ENCODE peak calls at places on chromosomes 2 and 18, in seven cellular contexts. P, E, G, H, N, D and T are unnamed samples.

GRCh38 chr2:228875152-228875875 is 395.8 kb downstream of the PID1 start:
- DNase-seq in P (no peak), G (no peak), E (no peak), H (no peak), N (no peak), D (peak), T (no peak)

GRCh38 chr2:104050632-104051242 is 803.2 kb upstream of the POU3F3 start:
- DNase-seq in P (no peak), H (no peak), N (no peak), G (no peak), E (no peak), D (no peak), T (no peak)

GRCh38 chr2:62685986-62686625 is 19.4 kb upstream of the EHBP1 start:
- DNase-seq in G (no peak), E (no peak), H (no peak), N (no peak), P (no peak), D (no peak), T (peak)

GRCh38 chr2:11746807-11747459 is 501 bp downstream of the LPIN1 start:
- DNase-seq in N (peak), D (no peak), G (no peak), E (no peak), H (no peak), P (peak), T (peak)

GRCh38 chr2:50614056-50614455 is 417.9 kb downstream of the NRXN1 start:
- DNase-seq in P (no peak), D (no peak), N (no peak), G (no peak), E (no peak), H (no peak), T (no peak)

GRCh38 chr2:44549099-44549471 is 187.3 kb downstream of the CAMKMT start:
- DNase-seq in E (no peak), N (no peak), P (no peak), D (no peak), H (no peak), G (no peak), T (no peak)

GRCh38 chr2:161075701-161076100 is 84.5 kb upstream of the TANK start:
- DNase-seq in G (no peak), N (no peak), E (peak), P (no peak), D (no peak), H (no peak), T (no peak)

GRCh38 chr2:236454076-236454475 is 115.5 kb upstream of the ACKR3 start:
- DNase-seq in P (no peak), H (no peak), E (no peak), N (no peak), G (no peak), D (no peak), T (no peak)

GRCh38 chr2:166867874-166868514 is 20.3 kb upstream of the XIRP2 start:
- DNase-seq in H (no peak), E (no peak), D (no peak), P (no peak), N (no peak), G (no peak), T (no peak)

GRCh38 chr2:185227391-185227790 is 511.2 kb upstream of the FSIP2 start:
- DNase-seq in G (no peak), H (no peak), N (no peak), E (no peak), D (no peak), P (no peak), T (no peak)

GRCh38 chr2:190497428-190497827 is 37.1 kb downstream of the NEMP2 start:
- DNase-seq in N (no peak), G (no peak), D (no peak), P (no peak), E (peak), H (no peak), T (no peak)

GRCh38 chr2:237561221-237561620 is 5.2 kb upstream of the PRLH start:
- DNase-seq in P (no peak), D (no peak), N (no peak), G (no peak), E (no peak), H (no peak), T (no peak)

GRCh38 chr2:168132389-168132788 is 115.0 kb downstream of the STK39 start:
- DNase-seq in P (no peak), G (no peak), E (no peak), N (no peak), D (no peak), H (no peak), T (no peak)

GRCh38 chr2:100416397-100416938 is 1.0 kb downstream of the CHST10 start:
- DNase-seq in H (no peak), G (no peak), N (no peak), P (no peak), D (no peak), E (no peak), T (peak)

GRCh38 chr18:65206551-65207260 is 544.1 kb upstream of the CDH7 start:
- DNase-seq in D (no peak), H (no peak), P (no peak), G (no peak), N (no peak), E (no peak), T (peak)

GRCh38 chr18:63823516-63824219 is 48.5 kb downstream of the SERPINB7 start:
- DNase-seq in G (peak), H (peak), D (no peak), P (no peak), N (peak), E (no peak), T (peak)

GRCh38 chr2:47437287-47437686 is 34.3 kb downstream of the MSH2 start:
- DNase-seq in E (no peak), N (no peak), G (no peak), H (no peak), P (no peak), D (no peak), T (no peak)

GRCh38 chr2:95004702-95005101 is 20.8 kb upstream of the MAL start:
- DNase-seq in D (no peak), N (no peak), H (no peak), E (no peak), P (no peak), G (no peak), T (no peak)
- H3K9ac ChIP-seq in D (no peak), N (no peak), H (no peak), E (no peak), P (no peak), G (no peak), T (no peak)

GRCh38 chr2:241217320-241218031 is 29.0 kb downstream of the ANO7 start:
- DNase-seq in N (peak), H (no peak), G (peak), D (no peak), P (peak), E (peak), T (no peak)
- H3K9ac ChIP-seq in N (peak), H (no peak), G (peak), D (no peak), P (no peak), E (peak), T (no peak)

GRCh38 chr18:34928068-34928753 is 113.0 kb upstream of the MAPRE2 start:
- DNase-seq in G (no peak), H (no peak), D (no peak), P (no peak), E (no peak), N (no peak), T (no peak)
- H3K9ac ChIP-seq in G (no peak), H (no peak), D (no peak), P (no peak), E (no peak), N (no peak), T (no peak)

GRCh38 chr2:21104030-21104660 is 19.6 kb upstream of the TDRD15 start:
- DNase-seq in P (no peak), N (no peak), E (no peak), H (no peak), G (no peak), D (no peak), T (no peak)
- H3K9ac ChIP-seq in P (no peak), N (no peak), E (no peak), H (no peak), G (no peak), D (no peak), T (no peak)

DNA sequence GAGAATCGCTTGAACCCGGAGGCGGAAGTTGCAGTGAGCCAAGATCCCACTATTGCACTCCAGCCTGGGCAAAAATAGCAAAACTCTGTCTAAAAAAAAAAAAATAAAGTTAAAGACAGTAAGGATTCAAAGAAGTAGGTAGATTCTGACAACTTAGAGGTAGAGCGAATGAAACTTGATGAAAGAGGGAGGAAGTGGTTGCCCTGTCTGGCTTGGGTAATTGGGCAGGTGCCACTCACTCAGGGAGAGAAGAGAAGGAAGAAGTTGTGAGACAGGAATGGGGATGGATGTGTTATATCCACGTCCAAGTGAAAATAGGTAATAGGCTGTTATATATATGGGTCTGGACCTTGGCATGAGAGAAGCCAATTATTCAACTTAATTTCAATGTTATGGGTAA is 26.3 kb downstream of the NDC80 start:
- DNase-seq in H (no peak), E (no peak), N (no peak), G (no peak), P (no peak), D (no peak), T (no peak)
- H3K9ac ChIP-seq in H (no peak), E (no peak), N (no peak), G (no peak), P (no peak), D (no peak), T (no peak)

DNA sequence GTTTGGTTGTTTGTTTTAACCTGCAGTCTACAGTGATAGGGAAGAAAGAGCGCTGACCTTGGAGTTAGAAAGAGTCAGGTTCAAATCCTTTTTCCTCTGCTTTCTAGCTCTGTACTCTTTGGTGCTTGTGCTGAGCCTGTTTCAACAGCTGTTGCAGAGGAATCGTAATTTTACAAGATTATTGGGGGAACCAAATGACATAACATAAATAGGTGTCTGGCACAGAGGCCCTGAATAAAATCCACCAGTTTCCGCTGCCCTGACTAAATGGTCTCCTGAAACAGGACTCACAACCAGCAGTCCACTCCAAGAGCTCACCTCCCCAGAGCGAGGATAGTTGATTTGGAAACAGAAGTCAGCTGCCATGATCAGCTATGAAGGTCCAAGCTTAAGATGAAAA is 125.0 kb upstream of the CDC42EP3 start:
- DNase-seq in E (no peak), D (no peak), G (no peak), H (no peak), N (no peak), P (no peak), T (no peak)
- H3K9ac ChIP-seq in E (no peak), D (no peak), G (no peak), H (no peak), N (no peak), P (no peak), T (no peak)

GRCh38 chr2:119649364-119649917 is 29.6 kb upstream of the TMEM177 start:
- DNase-seq in N (no peak), E (no peak), G (no peak), H (no peak), P (no peak), D (no peak), T (no peak)
- H3K9ac ChIP-seq in N (no peak), E (no peak), G (no peak), H (no peak), P (no peak), D (no peak), T (no peak)

DNA sequence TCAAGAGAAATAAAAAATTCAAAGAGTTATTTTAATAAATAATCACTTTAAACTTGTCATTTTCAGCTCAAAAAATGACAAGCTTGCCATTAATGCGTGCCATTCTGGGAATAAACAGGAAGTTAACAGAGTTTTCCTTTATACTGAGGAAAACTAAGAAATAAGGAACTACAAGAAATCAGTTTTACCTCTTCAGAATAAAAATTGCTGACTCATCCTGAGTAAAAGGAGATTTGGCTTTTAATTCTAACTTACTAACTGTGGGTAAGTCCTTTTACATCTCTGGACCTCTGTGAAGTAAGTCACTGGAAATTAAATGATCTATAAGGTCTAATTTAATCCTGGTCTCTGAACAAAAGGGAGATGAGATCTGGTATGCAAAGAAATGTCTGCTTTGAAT is 16.1 kb downstream of the CEBPZ start:
- DNase-seq in G (no peak), P (no peak), E (no peak), D (no peak), H (no peak), N (no peak), T (no peak)
- H3K9ac ChIP-seq in G (no peak), P (no peak), E (no peak), D (peak), H (no peak), N (no peak), T (no peak)